ENCODE peak calls at places on chromosome 19, in ten cellular contexts. One of them, this sample, is unnamed.

GRCh38 chr19:28727133-28727834 is 485.7 kb downstream of the UQCRFS1 start:
- DNase-seq in spleen: peak
- DNase-seq in thoracic aorta: no peak
- DNase-seq in activated CD8-positive, alpha-beta T cell treated with anti-CD3 and anti-CD28 coated beads for 36 hours: no peak
- DNase-seq in WTC11: peak
- DNase-seq in ascending aorta: no peak
- DNase-seq in GM20000: peak
- DNase-seq in coronary artery: no peak
- DNase-seq in PC-3: no peak
- DNase-seq in pancreas: peak
- DNase-seq in this sample: peak

GRCh38 chr19:49566302-49566701 is 14.1 kb downstream of the NOSIP start:
- DNase-seq in spleen: no peak
- DNase-seq in thoracic aorta: no peak
- DNase-seq in activated CD8-positive, alpha-beta T cell treated with anti-CD3 and anti-CD28 coated beads for 36 hours: no peak
- DNase-seq in WTC11: no peak
- DNase-seq in ascending aorta: no peak
- DNase-seq in GM20000: no peak
- DNase-seq in coronary artery: no peak
- DNase-seq in PC-3: no peak
- DNase-seq in pancreas: no peak
- DNase-seq in this sample: no peak

GRCh38 chr19:48741222-48741999 is 1.0 kb upstream of the RASIP1 start:
- DNase-seq in spleen: peak
- DNase-seq in thoracic aorta: no peak
- DNase-seq in activated CD8-positive, alpha-beta T cell treated with anti-CD3 and anti-CD28 coated beads for 36 hours: peak
- DNase-seq in WTC11: peak
- DNase-seq in ascending aorta: no peak
- DNase-seq in GM20000: peak
- DNase-seq in coronary artery: no peak
- DNase-seq in PC-3: no peak
- DNase-seq in pancreas: peak
- DNase-seq in this sample: peak

GRCh38 chr19:15464394-15465385 is at the start of gene RASAL3:
- DNase-seq in spleen: peak
- DNase-seq in thoracic aorta: no peak
- DNase-seq in activated CD8-positive, alpha-beta T cell treated with anti-CD3 and anti-CD28 coated beads for 36 hours: peak
- DNase-seq in WTC11: no peak
- DNase-seq in ascending aorta: no peak
- DNase-seq in GM20000: peak
- DNase-seq in coronary artery: no peak
- DNase-seq in PC-3: no peak
- DNase-seq in pancreas: no peak
- DNase-seq in this sample: no peak

GRCh38 chr19:20860339-20860738 is 62.7 kb upstream of the ZNF85 start:
- DNase-seq in spleen: no peak
- DNase-seq in thoracic aorta: no peak
- DNase-seq in activated CD8-positive, alpha-beta T cell treated with anti-CD3 and anti-CD28 coated beads for 36 hours: no peak
- DNase-seq in WTC11: no peak
- DNase-seq in ascending aorta: no peak
- DNase-seq in GM20000: no peak
- DNase-seq in coronary artery: no peak
- DNase-seq in PC-3: no peak
- DNase-seq in pancreas: no peak
- DNase-seq in this sample: no peak

GRCh38 chr19:23436318-23436717 is 41.0 kb upstream of the ZNF91 start:
- DNase-seq in spleen: no peak
- DNase-seq in thoracic aorta: no peak
- DNase-seq in activated CD8-positive, alpha-beta T cell treated with anti-CD3 and anti-CD28 coated beads for 36 hours: peak
- DNase-seq in WTC11: peak
- DNase-seq in ascending aorta: no peak
- DNase-seq in GM20000: no peak
- DNase-seq in coronary artery: no peak
- DNase-seq in PC-3: peak
- DNase-seq in pancreas: no peak
- DNase-seq in this sample: no peak

GRCh38 chr19:24000656-24001055 is 86.0 kb downstream of the ZNF726 start:
- DNase-seq in spleen: no peak
- DNase-seq in thoracic aorta: no peak
- DNase-seq in activated CD8-positive, alpha-beta T cell treated with anti-CD3 and anti-CD28 coated beads for 36 hours: no peak
- DNase-seq in WTC11: no peak
- DNase-seq in ascending aorta: no peak
- DNase-seq in GM20000: no peak
- DNase-seq in coronary artery: no peak
- DNase-seq in PC-3: no peak
- DNase-seq in pancreas: no peak
- DNase-seq in this sample: no peak

GRCh38 chr19:21697171-21697570 is 70.2 kb downstream of the ZNF100 start:
- DNase-seq in spleen: no peak
- DNase-seq in thoracic aorta: no peak
- DNase-seq in activated CD8-positive, alpha-beta T cell treated with anti-CD3 and anti-CD28 coated beads for 36 hours: no peak
- DNase-seq in WTC11: no peak
- DNase-seq in ascending aorta: no peak
- DNase-seq in GM20000: no peak
- DNase-seq in coronary artery: no peak
- DNase-seq in PC-3: no peak
- DNase-seq in pancreas: no peak
- DNase-seq in this sample: no peak

GRCh38 chr19:14337510-14337909 is 43.7 kb upstream of the ADGRE5 start:
- DNase-seq in spleen: no peak
- DNase-seq in thoracic aorta: no peak
- DNase-seq in activated CD8-positive, alpha-beta T cell treated with anti-CD3 and anti-CD28 coated beads for 36 hours: peak
- DNase-seq in WTC11: peak
- DNase-seq in ascending aorta: no peak
- DNase-seq in GM20000: no peak
- DNase-seq in coronary artery: no peak
- DNase-seq in PC-3: peak
- DNase-seq in pancreas: no peak
- DNase-seq in this sample: no peak

GRCh38 chr19:14345364-14345763 is 35.9 kb upstream of the ADGRE5 start:
- DNase-seq in spleen: no peak
- DNase-seq in thoracic aorta: no peak
- DNase-seq in activated CD8-positive, alpha-beta T cell treated with anti-CD3 and anti-CD28 coated beads for 36 hours: no peak
- DNase-seq in WTC11: no peak
- DNase-seq in ascending aorta: no peak
- DNase-seq in GM20000: no peak
- DNase-seq in coronary artery: no peak
- DNase-seq in PC-3: no peak
- DNase-seq in pancreas: no peak
- DNase-seq in this sample: no peak

GRCh38 chr19:14343286-14343685 is 38.0 kb upstream of the ADGRE5 start:
- DNase-seq in spleen: no peak
- DNase-seq in thoracic aorta: no peak
- DNase-seq in activated CD8-positive, alpha-beta T cell treated with anti-CD3 and anti-CD28 coated beads for 36 hours: no peak
- DNase-seq in WTC11: no peak
- DNase-seq in ascending aorta: no peak
- DNase-seq in GM20000: no peak
- DNase-seq in coronary artery: no peak
- DNase-seq in PC-3: no peak
- DNase-seq in pancreas: no peak
- DNase-seq in this sample: no peak

GRCh38 chr19:14342809-14343208 is 38.4 kb upstream of the ADGRE5 start:
- DNase-seq in spleen: no peak
- DNase-seq in thoracic aorta: no peak
- DNase-seq in activated CD8-positive, alpha-beta T cell treated with anti-CD3 and anti-CD28 coated beads for 36 hours: no peak
- DNase-seq in WTC11: peak
- DNase-seq in ascending aorta: no peak
- DNase-seq in GM20000: no peak
- DNase-seq in coronary artery: no peak
- DNase-seq in PC-3: no peak
- DNase-seq in pancreas: no peak
- DNase-seq in this sample: no peak

GRCh38 chr19:14339741-14340140 is 41.5 kb upstream of the ADGRE5 start:
- DNase-seq in spleen: no peak
- DNase-seq in thoracic aorta: no peak
- DNase-seq in activated CD8-positive, alpha-beta T cell treated with anti-CD3 and anti-CD28 coated beads for 36 hours: no peak
- DNase-seq in WTC11: no peak
- DNase-seq in ascending aorta: no peak
- DNase-seq in GM20000: no peak
- DNase-seq in coronary artery: no peak
- DNase-seq in PC-3: no peak
- DNase-seq in pancreas: no peak
- DNase-seq in this sample: no peak
- TF ChIP-seq CTCF in spleen: no peak
- TF ChIP-seq CTCF in thoracic aorta: no peak
- TF ChIP-seq CTCF in activated CD8-positive, alpha-beta T cell treated with anti-CD3 and anti-CD28 coated beads for 36 hours: no peak
- TF ChIP-seq CTCF in WTC11: no peak
- TF ChIP-seq CTCF in ascending aorta: no peak
- TF ChIP-seq CTCF in GM20000: no peak
- TF ChIP-seq CTCF in coronary artery: no peak
- TF ChIP-seq CTCF in PC-3: no peak
- TF ChIP-seq CTCF in pancreas: no peak
- TF ChIP-seq CTCF in this sample: no peak

DNA sequence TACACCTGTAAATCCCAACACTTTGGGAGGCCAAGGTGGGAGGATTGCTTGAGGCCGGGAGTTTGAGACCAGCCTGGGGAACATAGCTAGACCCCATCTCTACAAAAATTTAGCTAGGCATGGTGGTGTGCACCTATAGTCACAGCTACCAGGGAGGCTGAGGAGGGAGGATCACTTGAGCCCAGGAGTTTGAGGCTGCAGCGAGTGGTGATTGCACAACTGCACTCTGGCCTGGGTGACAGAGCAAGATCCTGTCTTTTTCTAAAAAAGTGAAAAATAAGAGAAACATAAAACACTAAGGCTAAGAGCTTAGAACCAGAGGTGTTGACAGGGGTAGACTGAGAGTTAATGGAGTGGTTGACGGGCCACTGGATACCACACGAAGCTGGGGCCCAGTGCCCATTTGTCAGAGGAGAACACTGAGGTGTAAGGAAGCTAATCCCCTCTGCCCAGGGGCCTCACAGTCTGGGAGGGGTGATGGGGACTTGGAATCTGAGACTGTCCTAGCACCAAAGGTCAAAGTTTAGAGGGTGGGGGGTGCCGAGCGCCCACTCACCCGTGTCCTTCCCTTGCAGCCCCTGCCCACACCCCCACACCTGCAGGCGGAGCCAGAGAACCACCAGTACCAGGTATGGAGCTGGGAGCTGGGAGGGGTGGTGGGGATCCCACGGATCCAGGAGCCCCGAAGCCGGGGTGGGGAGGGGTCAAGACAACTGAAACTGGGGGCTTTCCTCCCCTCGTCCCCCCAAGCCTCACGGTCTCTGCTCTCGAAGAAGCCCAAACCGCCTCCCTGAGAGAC is 10.9 kb downstream of the CEACAM19 start:
- DNase-seq in spleen: no peak
- DNase-seq in thoracic aorta: no peak
- DNase-seq in activated CD8-positive, alpha-beta T cell treated with anti-CD3 and anti-CD28 coated beads for 36 hours: no peak
- DNase-seq in WTC11: no peak
- DNase-seq in ascending aorta: no peak
- DNase-seq in GM20000: no peak
- DNase-seq in coronary artery: no peak
- DNase-seq in PC-3: no peak
- DNase-seq in pancreas: no peak
- DNase-seq in this sample: no peak
- TF ChIP-seq CTCF in spleen: no peak
- TF ChIP-seq CTCF in thoracic aorta: no peak
- TF ChIP-seq CTCF in activated CD8-positive, alpha-beta T cell treated with anti-CD3 and anti-CD28 coated beads for 36 hours: no peak
- TF ChIP-seq CTCF in WTC11: no peak
- TF ChIP-seq CTCF in ascending aorta: no peak
- TF ChIP-seq CTCF in GM20000: no peak
- TF ChIP-seq CTCF in coronary artery: no peak
- TF ChIP-seq CTCF in PC-3: no peak
- TF ChIP-seq CTCF in pancreas: no peak
- TF ChIP-seq CTCF in this sample: no peak

DNA sequence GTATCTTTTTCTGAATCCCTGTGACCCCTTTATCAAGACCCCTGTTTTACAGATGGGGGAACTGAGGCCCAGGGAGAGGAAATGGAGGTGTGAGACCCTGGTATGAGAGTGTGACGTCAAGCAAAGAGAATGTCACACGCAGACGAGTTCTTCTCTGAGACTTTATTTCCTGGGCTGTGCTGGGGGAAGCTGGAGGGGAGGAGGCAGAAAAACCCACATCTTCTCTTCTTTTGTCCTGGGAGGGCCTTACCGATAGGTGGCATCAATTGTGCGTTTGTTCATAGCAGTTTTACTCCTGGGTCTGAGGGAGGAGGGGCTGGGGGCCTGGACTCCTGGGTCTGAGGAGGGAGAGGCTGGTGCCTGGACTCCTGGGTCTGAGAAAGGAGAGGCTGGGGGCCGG is 4.9 kb upstream of the KLK15 start:
- DNase-seq in spleen: no peak
- DNase-seq in thoracic aorta: no peak
- DNase-seq in activated CD8-positive, alpha-beta T cell treated with anti-CD3 and anti-CD28 coated beads for 36 hours: no peak
- DNase-seq in WTC11: no peak
- DNase-seq in ascending aorta: no peak
- DNase-seq in GM20000: peak
- DNase-seq in coronary artery: no peak
- DNase-seq in PC-3: peak
- DNase-seq in pancreas: no peak
- DNase-seq in this sample: no peak
- TF ChIP-seq CTCF in spleen: no peak
- TF ChIP-seq CTCF in thoracic aorta: no peak
- TF ChIP-seq CTCF in activated CD8-positive, alpha-beta T cell treated with anti-CD3 and anti-CD28 coated beads for 36 hours: no peak
- TF ChIP-seq CTCF in WTC11: no peak
- TF ChIP-seq CTCF in ascending aorta: no peak
- TF ChIP-seq CTCF in GM20000: peak
- TF ChIP-seq CTCF in coronary artery: no peak
- TF ChIP-seq CTCF in PC-3: peak
- TF ChIP-seq CTCF in pancreas: no peak
- TF ChIP-seq CTCF in this sample: no peak

GRCh38 chr19:7395360-7395781 is 46.6 kb downstream of the ARHGEF18 start:
- DNase-seq in spleen: no peak
- DNase-seq in thoracic aorta: no peak
- DNase-seq in activated CD8-positive, alpha-beta T cell treated with anti-CD3 and anti-CD28 coated beads for 36 hours: peak
- DNase-seq in WTC11: no peak
- DNase-seq in ascending aorta: no peak
- DNase-seq in GM20000: no peak
- DNase-seq in coronary artery: no peak
- DNase-seq in PC-3: peak
- DNase-seq in pancreas: no peak
- DNase-seq in this sample: peak

GRCh38 chr19:7393934-7394508 is 45.3 kb downstream of the ARHGEF18 start:
- DNase-seq in spleen: no peak
- DNase-seq in thoracic aorta: no peak
- DNase-seq in activated CD8-positive, alpha-beta T cell treated with anti-CD3 and anti-CD28 coated beads for 36 hours: no peak
- DNase-seq in WTC11: no peak
- DNase-seq in ascending aorta: no peak
- DNase-seq in GM20000: no peak
- DNase-seq in coronary artery: no peak
- DNase-seq in PC-3: no peak
- DNase-seq in pancreas: no peak
- DNase-seq in this sample: no peak

GRCh38 chr19:7395793-7396192 is 47.1 kb downstream of the ARHGEF18 start:
- DNase-seq in spleen: no peak
- DNase-seq in thoracic aorta: no peak
- DNase-seq in activated CD8-positive, alpha-beta T cell treated with anti-CD3 and anti-CD28 coated beads for 36 hours: no peak
- DNase-seq in WTC11: no peak
- DNase-seq in ascending aorta: no peak
- DNase-seq in GM20000: no peak
- DNase-seq in coronary artery: no peak
- DNase-seq in PC-3: peak
- DNase-seq in pancreas: no peak
- DNase-seq in this sample: no peak

GRCh38 chr19:7393459-7393858 is 44.7 kb downstream of the ARHGEF18 start:
- DNase-seq in spleen: no peak
- DNase-seq in thoracic aorta: no peak
- DNase-seq in activated CD8-positive, alpha-beta T cell treated with anti-CD3 and anti-CD28 coated beads for 36 hours: no peak
- DNase-seq in WTC11: no peak
- DNase-seq in ascending aorta: no peak
- DNase-seq in GM20000: no peak
- DNase-seq in coronary artery: no peak
- DNase-seq in PC-3: no peak
- DNase-seq in pancreas: no peak
- DNase-seq in this sample: no peak

GRCh38 chr19:7394728-7395359 is 46.1 kb downstream of the ARHGEF18 start:
- DNase-seq in spleen: peak
- DNase-seq in thoracic aorta: peak
- DNase-seq in activated CD8-positive, alpha-beta T cell treated with anti-CD3 and anti-CD28 coated beads for 36 hours: peak
- DNase-seq in WTC11: peak
- DNase-seq in ascending aorta: peak
- DNase-seq in GM20000: peak
- DNase-seq in coronary artery: peak
- DNase-seq in PC-3: peak
- DNase-seq in pancreas: peak
- DNase-seq in this sample: peak
- TF ChIP-seq CTCF in spleen: no peak
- TF ChIP-seq CTCF in thoracic aorta: no peak
- TF ChIP-seq CTCF in activated CD8-positive, alpha-beta T cell treated with anti-CD3 and anti-CD28 coated beads for 36 hours: no peak
- TF ChIP-seq CTCF in WTC11: no peak
- TF ChIP-seq CTCF in ascending aorta: no peak
- TF ChIP-seq CTCF in GM20000: no peak
- TF ChIP-seq CTCF in coronary artery: no peak
- TF ChIP-seq CTCF in PC-3: peak
- TF ChIP-seq CTCF in pancreas: no peak
- TF ChIP-seq CTCF in this sample: no peak

This sample was measured in glutamatergic neuron.